ENCODE peak calls at places on chromosomes 7 and 10, in eight cellular contexts. P, D, C, A, I, R, U and Q are unnamed samples.

GRCh38 chr7:18552943-18553584 is 57.5 kb downstream of the HDAC9 start:
- DNase-seq in C (no peak), R (peak; percentile 38), A (no peak), P (no peak), U (no peak), D (peak; percentile 23), I (no peak), Q (no peak)

GRCh38 chr10:58280485-58280884 is 11.5 kb downstream of the CISD1 start:
- DNase-seq in U (peak; percentile 29), P (no peak), C (no peak), I (no peak), D (peak; percentile 41), R (peak; percentile 47), A (no peak), Q (no peak)

GRCh38 chr7:78345979-78346378 is 547.4 kb downstream of the PHTF2 start:
- DNase-seq in R (no peak), I (no peak), U (no peak), D (no peak), A (no peak), C (no peak), P (no peak), Q (no peak)

GRCh38 chr7:106573125-106573663 is 87.8 kb downstream of the CCDC71L start:
- DNase-seq in A (no peak), D (no peak), C (no peak), I (no peak), U (no peak), R (no peak), P (no peak), Q (no peak)

GRCh38 chr7:81857385-81857784 is 87.5 kb upstream of the HGF start:
- DNase-seq in C (no peak), D (no peak), P (no peak), U (peak; percentile 8), A (no peak), R (peak; percentile 18), I (no peak), Q (no peak)

GRCh38 chr10:60480865-60481563 is 91.3 kb upstream of the ANK3 start:
- DNase-seq in U (peak; percentile 86), D (peak; percentile 63), C (no peak), P (no peak), I (peak; percentile 12), A (no peak), R (peak; percentile 91), Q (peak; percentile 72)

GRCh38 chr7:25830986-25831558 is 320.9 kb upstream of the NFE2L3 start:
- DNase-seq in U (no peak), A (no peak), C (no peak), R (no peak), I (no peak), D (no peak), P (no peak), Q (no peak)

GRCh38 chr10:43166879-43167490 is 28.7 kb downstream of the CSGALNACT2 start:
- DNase-seq in U (peak; percentile 14), C (no peak), I (no peak), R (no peak), A (no peak), D (no peak), P (no peak), Q (no peak)

GRCh38 chr7:68041559-68041958 is 1044.9 kb downstream of the TYW1 start:
- DNase-seq in R (no peak), P (no peak), D (no peak), A (no peak), I (no peak), U (no peak), C (no peak), Q (no peak)

GRCh38 chr7:151114151-151115090 is 28.1 kb downstream of the AGAP3 start:
- DNase-seq in U (peak; percentile 80), C (peak; percentile 87), D (no peak), R (peak; percentile 44), P (no peak), I (no peak), A (no peak), Q (no peak)

GRCh38 chr7:26191974-26192479 is 8.5 kb downstream of the HNRNPA2B1 start:
- DNase-seq in D (no peak), P (no peak), U (no peak), I (no peak), C (no peak), A (no peak), R (no peak), Q (no peak)

GRCh38 chr10:28872592-28873165 is 195.4 kb downstream of the BAMBI start:
- DNase-seq in D (no peak), R (no peak), I (no peak), C (no peak), U (no peak), P (no peak), A (no peak), Q (no peak)

GRCh38 chr7:30975257-30975899 is 11.6 kb downstream of the GHRHR start:
- DNase-seq in P (no peak), U (no peak), A (no peak), C (peak; percentile 39), R (no peak), D (no peak), I (no peak), Q (no peak)

GRCh38 chr7:142331941-142332340 is 74.1 kb upstream of the PRSS58 start:
- DNase-seq in I (no peak), D (no peak), P (no peak), A (no peak), R (no peak), C (no peak), U (no peak), Q (no peak)

GRCh38 chr10:94279835-94280709 is 82.7 kb downstream of the NOC3L start:
- DNase-seq in I (peak; percentile 24), R (peak; percentile 28), C (peak; percentile 90), A (peak; percentile 18), D (peak; percentile 38), P (peak; percentile 36), U (peak; percentile 37), Q (peak; percentile 9)

GRCh38 chr7:106573738-106574137 is 87.2 kb downstream of the CCDC71L start:
- DNase-seq in U (no peak), A (no peak), D (no peak), C (no peak), I (no peak), R (no peak), P (no peak), Q (no peak)

GRCh38 chr10:69318997-69319727 is 40.9 kb downstream of the HK1 start:
- DNase-seq in C (peak; percentile 68), I (no peak), D (peak; percentile 59), A (peak; percentile 67), U (peak; percentile 44), P (peak; percentile 95), R (peak; percentile 67), Q (no peak)

GRCh38 chr10:63240807-63241206 is 107.7 kb downstream of the NRBF2 start:
- DNase-seq in U (no peak), C (no peak), D (no peak), R (peak; percentile 61), P (no peak), I (no peak), A (no peak), Q (no peak)

GRCh38 chr7:519974-520458 is 370 bp upstream of the PDGFA start:
- DNase-seq in C (peak; percentile 90), A (no peak), P (peak; percentile 70), R (peak; percentile 70), D (no peak), I (no peak), U (peak; percentile 74), Q (no peak)

DNA sequence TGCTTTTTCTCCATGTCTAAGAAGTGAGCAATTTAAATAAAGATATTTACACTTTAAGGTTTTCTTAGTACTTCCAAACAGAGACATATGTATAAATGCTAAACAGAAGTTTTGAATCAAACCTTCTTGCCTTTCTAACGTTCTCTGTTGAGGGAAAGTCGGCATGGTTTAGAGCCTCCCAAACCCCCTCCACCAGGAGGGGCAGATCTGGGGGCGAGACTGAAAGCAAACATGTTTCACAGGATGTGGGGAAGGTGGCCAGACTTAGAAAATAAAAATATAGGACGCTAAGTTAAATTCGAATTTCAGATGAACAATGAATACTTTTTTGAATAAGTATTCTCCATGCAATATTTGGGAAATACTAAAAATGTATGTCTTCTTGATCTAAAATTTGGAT is 208.3 kb upstream of the SHH start:
- DNase-seq in R (no peak), A (no peak), P (no peak), U (no peak), I (no peak), C (no peak), D (no peak), Q (no peak)
- H3K27me3 ChIP-seq in R (no peaks in the 10 kb centered on the region), A (no peaks in the 10 kb centered on the region), P (peaks cover 6% of the 10 kb centered on the region), U (no peaks in the 10 kb centered on the region), I (no peaks in the 10 kb centered on the region), C (no peaks in the 10 kb centered on the region), D (no peaks in the 10 kb centered on the region), Q (no peaks in the 10 kb centered on the region)

DNA sequence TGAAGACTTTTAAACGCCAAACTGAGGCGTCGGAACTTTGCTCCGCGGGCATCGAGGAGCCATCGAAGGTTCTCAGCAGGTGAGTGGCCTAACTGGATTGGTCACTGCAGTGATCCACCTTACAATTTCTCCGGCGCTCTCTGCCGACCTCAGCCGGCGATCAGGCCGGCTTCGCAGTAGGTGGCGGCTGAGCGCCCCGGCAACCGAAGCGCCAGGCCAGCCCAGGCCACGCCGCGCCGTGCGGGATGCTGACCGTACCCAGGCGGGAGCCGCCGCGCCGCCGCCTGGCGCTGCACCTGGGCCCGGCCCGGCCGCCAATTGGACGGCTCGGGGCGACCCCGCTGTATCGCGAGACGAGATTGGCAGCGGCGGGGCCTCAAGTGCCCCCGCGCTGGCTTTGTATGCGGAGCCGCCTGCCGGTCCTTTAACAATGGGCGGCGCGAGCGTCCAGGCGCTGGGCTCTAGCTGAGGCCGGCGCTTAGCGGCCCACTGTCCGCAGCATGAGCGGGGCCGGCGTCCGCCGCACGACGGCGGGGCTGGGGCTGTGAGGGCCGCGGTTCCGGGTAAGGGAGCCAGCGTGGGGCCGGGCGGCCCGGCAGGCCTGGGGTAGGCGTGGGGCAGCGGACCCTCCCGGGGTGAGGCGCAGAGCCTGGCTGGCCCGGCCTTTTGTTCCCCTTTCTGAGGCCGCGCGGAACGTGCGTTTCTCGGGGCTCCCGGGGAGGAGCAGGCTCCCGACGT is at the start of gene CCNJ:
- DNase-seq in A (peak; percentile 86), C (peak; percentile 95), I (peak; percentile 77), P (peak; percentile 89), U (peak; percentile 87), D (peak; percentile 81), R (peak; percentile 90), Q (peak; percentile 59)
- TF ChIP-seq CTCF in A (peak; percentile 28), C (peak; percentile 44), I (no peak), P (peak; percentile 22), U (no peak), D (no peak), R (peak; percentile 5), Q (no peak)

GRCh38 chr10:2202401-2202800 is 465.1 kb upstream of the ADARB2 start:
- DNase-seq in A (no peak), D (no peak), C (peak; percentile 62), R (peak; percentile 57), U (peak; percentile 31), I (no peak), P (no peak), Q (peak; percentile 29)
- H3K36me3 ChIP-seq in A (no peaks in the 10 kb centered on the region), D (no peaks in the 10 kb centered on the region), C (no peaks in the 10 kb centered on the region), R (no peaks in the 10 kb centered on the region), U (no peaks in the 10 kb centered on the region), I (no peaks in the 10 kb centered on the region), P (no peaks in the 10 kb centered on the region), Q (no peaks in the 10 kb centered on the region)

DNA sequence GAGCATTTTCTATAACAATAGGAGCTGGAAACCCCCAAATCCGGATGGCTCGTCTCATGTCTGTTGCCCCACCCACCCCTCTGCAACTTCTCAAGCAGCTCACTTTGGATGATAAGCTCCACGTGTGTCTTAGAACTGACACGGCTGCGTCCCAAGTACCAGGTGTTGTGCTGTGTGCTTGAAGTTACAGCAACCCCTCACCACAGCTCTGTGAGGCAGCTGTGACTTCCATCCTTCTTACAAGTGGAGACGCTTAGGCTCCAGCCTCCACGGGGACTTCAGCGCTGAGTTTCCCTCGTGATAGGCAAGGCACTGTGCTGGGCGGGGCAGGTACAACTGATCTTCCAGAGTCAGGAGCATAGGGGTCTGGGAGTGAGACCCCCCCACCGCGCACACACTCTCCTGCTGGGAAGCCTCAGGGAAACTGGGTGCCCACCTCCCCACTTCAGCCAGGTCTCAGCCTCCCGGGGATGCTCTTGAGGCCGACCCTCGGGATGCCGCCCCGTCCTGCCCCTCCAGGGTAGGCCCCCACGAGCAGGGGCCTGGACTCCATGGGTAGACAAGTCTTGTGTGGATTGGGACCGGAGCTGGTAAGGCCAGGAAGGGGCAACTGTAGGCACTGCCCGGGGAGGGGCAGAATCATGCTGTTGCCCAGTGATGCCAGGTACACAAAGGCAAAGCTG is 31.4 kb downstream of the EN2 start:
- DNase-seq in C (no peak), D (no peak), I (no peak), U (no peak), R (no peak), P (no peak), A (no peak), Q (no peak)
- H3K27me3 ChIP-seq in C (peaks cover 84% of the 10 kb centered on the region), D (peaks cover 4% of the 10 kb centered on the region), I (peaks cover 8% of the 10 kb centered on the region), U (no peaks in the 10 kb centered on the region), R (no peaks in the 10 kb centered on the region), P (peaks cover 68% of the 10 kb centered on the region), A (no peaks in the 10 kb centered on the region), Q (peaks cover 25% of the 10 kb centered on the region)